ENCODE peak calls at places on chromosomes 6 and 20, in eight cellular contexts. Z is MCF 10A; F is mesothelial cell of epicardium; V is neural crest cell; P is pancreas; E is bronchial epithelial cell; S is CD8-positive, alpha-beta T cell; R is epithelial cell of esophagus. G is an unnamed sample.

GRCh38 chr6:89970609-89971337 is 76.5 kb downstream of the GJA10 start:
- DNase-seq in Z (peak), F (peak), V (peak), P (peak), E (peak), S (no peak), R (peak), G (no peak)

GRCh38 chr6:108556864-108557493 is 3.7 kb upstream of the FOXO3 start:
- DNase-seq in Z (no peak), F (peak), V (no peak), P (no peak), E (no peak), S (no peak), R (no peak), G (no peak)

GRCh38 chr20:61964675-61965605 is 100.7 kb downstream of the TAF4 start:
- DNase-seq in Z (no peak), F (peak), V (no peak), P (no peak), E (no peak), S (no peak), R (no peak), G (no peak)

GRCh38 chr6:80962382-80962781 is 790.1 kb downstream of the TENT5A start:
- DNase-seq in Z (no peak), F (no peak), V (no peak), P (no peak), E (no peak), S (no peak), R (no peak), G (no peak)

GRCh38 chr6:89082439-89082838 is 1.9 kb downstream of the PNRC1 start:
- DNase-seq in Z (peak), F (no peak), V (no peak), P (no peak), E (peak), S (no peak), R (peak), G (no peak)

GRCh38 chr6:135182993-135183531 is 2.0 kb downstream of the MYB start:
- DNase-seq in Z (no peak), F (no peak), V (no peak), P (no peak), E (peak), S (peak), R (peak), G (no peak)

GRCh38 chr6:112360498-112360897 is 13.4 kb downstream of the RFPL4B start:
- DNase-seq in Z (no peak), F (no peak), V (no peak), P (no peak), E (no peak), S (no peak), R (peak), G (no peak)

GRCh38 chr6:63819831-63820230 is 184.2 kb downstream of the PHF3 start:
- DNase-seq in Z (no peak), F (no peak), V (no peak), P (no peak), E (no peak), S (no peak), R (no peak), G (no peak)

GRCh38 chr6:47631248-47632196 is 66.9 kb upstream of the ADGRF4 start:
- DNase-seq in Z (peak), F (no peak), V (no peak), P (no peak), E (peak), S (no peak), R (peak), G (no peak)

GRCh38 chr6:3848925-3849605 is at the start of gene FAM50B:
- DNase-seq in Z (peak), F (peak), V (peak), P (peak), E (peak), S (peak), R (peak), G (peak)

GRCh38 chr6:122337645-122338044 is 61.8 kb upstream of the HSF2 start:
- DNase-seq in Z (no peak), F (no peak), V (no peak), P (no peak), E (no peak), S (no peak), R (no peak), G (no peak)

GRCh38 chr6:16473184-16473907 is 235.0 kb downstream of the GMPR start:
- DNase-seq in Z (no peak), F (no peak), V (no peak), P (no peak), E (no peak), S (no peak), R (no peak), G (no peak)

GRCh38 chr6:47414517-47415167 is 62.9 kb upstream of the CD2AP start:
- DNase-seq in Z (peak), F (no peak), V (no peak), P (no peak), E (peak), S (no peak), R (peak), G (no peak)

GRCh38 chr6:125749864-125750691 is 646 bp downstream of the HEY2 start:
- DNase-seq in Z (no peak), F (no peak), V (peak), P (no peak), E (no peak), S (no peak), R (no peak), G (no peak)

GRCh38 chr20:63496404-63497120 is 2.3 kb downstream of the EEF1A2 start:
- DNase-seq in Z (no peak), F (no peak), V (no peak), P (no peak), E (no peak), S (no peak), R (no peak), G (no peak)

GRCh38 chr6:117531346-117531745 is 48.9 kb downstream of the DCBLD1 start:
- DNase-seq in Z (no peak), F (no peak), V (no peak), P (no peak), E (no peak), S (no peak), R (no peak), G (no peak)

GRCh38 chr6:163630575-163630974 is 216.1 kb downstream of the QKI start:
- DNase-seq in Z (no peak), F (no peak), V (no peak), P (no peak), E (no peak), S (no peak), R (no peak), G (no peak)

GRCh38 chr20:37935435-37935834 is 32.5 kb downstream of the VSTM2L start:
- DNase-seq in Z (no peak), F (no peak), V (no peak), P (no peak), E (no peak), S (no peak), R (no peak), G (no peak)

GRCh38 chr6:119495230-119495683 is 145.7 kb upstream of the MAN1A1 start:
- DNase-seq in Z (no peak), F (no peak), V (no peak), P (peak), E (no peak), S (no peak), R (no peak), G (no peak)

GRCh38 chr6:156564807-156565149 is 212.4 kb upstream of the ARID1B start:
- DNase-seq in Z (no peak), F (no peak), V (no peak), P (no peak), E (no peak), S (no peak), R (no peak), G (no peak)

GRCh38 chr20:34124469-34125249 is 12.6 kb upstream of the EIF2S2 start:
- DNase-seq in Z (no peak), F (no peak), V (no peak), P (no peak), E (no peak), S (no peak), R (no peak), G (no peak)

GRCh38 chr20:59566631-59567524 is 37.5 kb upstream of the PHACTR3 start:
- DNase-seq in Z (no peak), F (no peak), V (no peak), P (no peak), E (no peak), S (no peak), R (no peak), G (no peak)

GRCh38 chr6:146866731-146867414 is 268.1 kb downstream of the ADGB start:
- DNase-seq in Z (no peak), F (no peak), V (no peak), P (no peak), E (no peak), S (no peak), R (peak), G (no peak)
- TF ChIP-seq CTCF in Z (no peak), F (no peak), V (no peak), P (no peak), E (no peak), S (no peak), R (no peak), G (no peak)

GRCh38 chr6:138289739-138290138 is 71.4 kb upstream of the PBOV1 start:
- DNase-seq in Z (no peak), F (no peak), V (no peak), P (no peak), E (no peak), S (no peak), R (no peak), G (no peak)

GRCh38 chr6:138286698-138287097 is 68.4 kb upstream of the PBOV1 start:
- DNase-seq in Z (no peak), F (no peak), V (no peak), P (no peak), E (no peak), S (no peak), R (no peak), G (no peak)

GRCh38 chr6:138290563-138290962 is 72.3 kb upstream of the PBOV1 start:
- DNase-seq in Z (no peak), F (no peak), V (no peak), P (no peak), E (no peak), S (no peak), R (no peak), G (no peak)

GRCh38 chr6:138287144-138287955 is 69.1 kb upstream of the PBOV1 start:
- DNase-seq in Z (peak), F (no peak), V (no peak), P (peak), E (peak), S (peak), R (peak), G (no peak)

GRCh38 chr6:138285800-138286199 is 67.5 kb upstream of the PBOV1 start:
- DNase-seq in Z (no peak), F (no peak), V (no peak), P (no peak), E (no peak), S (no peak), R (no peak), G (no peak)
- TF ChIP-seq CTCF in Z (no peak), F (no peak), V (no peak), P (no peak), E (peak), S (no peak), R (peak), G (no peak)

GRCh38 chr6:35568967-35569606 is 56.4 kb upstream of the TULP1 start:
- DNase-seq in Z (peak), F (no peak), V (peak), P (no peak), E (no peak), S (peak), R (peak), G (no peak)
- TF ChIP-seq CTCF in Z (peak), F (no peak), V (peak), P (no peak), E (peak), S (no peak), R (peak), G (peak)

GRCh38 chr6:31660224-31660997 is at the start of gene C6orf47:
- DNase-seq in Z (peak), F (peak), V (peak), P (peak), E (peak), S (peak), R (peak), G (no peak)

GRCh38 chr6:31663087-31663960 is 1.5 kb downstream of the GPANK1 start:
- DNase-seq in Z (peak), F (no peak), V (no peak), P (no peak), E (peak), S (no peak), R (peak), G (no peak)

GRCh38 chr6:31660998-31661866 is 654 bp upstream of the C6orf47 start:
- DNase-seq in Z (peak), F (no peak), V (no peak), P (no peak), E (peak), S (no peak), R (no peak), G (no peak)

GRCh38 chr6:31663961-31664789 is 622 bp downstream of the GPANK1 start:
- DNase-seq in Z (peak), F (no peak), V (no peak), P (no peak), E (peak), S (no peak), R (peak), G (no peak)

GRCh38 chr6:31661867-31662723 is 1.5 kb upstream of the C6orf47 start:
- DNase-seq in Z (no peak), F (no peak), V (no peak), P (no peak), E (no peak), S (no peak), R (no peak), G (no peak)
- TF ChIP-seq CTCF in Z (no peak), F (no peak), V (no peak), P (no peak), E (no peak), S (no peak), R (no peak), G (no peak)

DNA sequence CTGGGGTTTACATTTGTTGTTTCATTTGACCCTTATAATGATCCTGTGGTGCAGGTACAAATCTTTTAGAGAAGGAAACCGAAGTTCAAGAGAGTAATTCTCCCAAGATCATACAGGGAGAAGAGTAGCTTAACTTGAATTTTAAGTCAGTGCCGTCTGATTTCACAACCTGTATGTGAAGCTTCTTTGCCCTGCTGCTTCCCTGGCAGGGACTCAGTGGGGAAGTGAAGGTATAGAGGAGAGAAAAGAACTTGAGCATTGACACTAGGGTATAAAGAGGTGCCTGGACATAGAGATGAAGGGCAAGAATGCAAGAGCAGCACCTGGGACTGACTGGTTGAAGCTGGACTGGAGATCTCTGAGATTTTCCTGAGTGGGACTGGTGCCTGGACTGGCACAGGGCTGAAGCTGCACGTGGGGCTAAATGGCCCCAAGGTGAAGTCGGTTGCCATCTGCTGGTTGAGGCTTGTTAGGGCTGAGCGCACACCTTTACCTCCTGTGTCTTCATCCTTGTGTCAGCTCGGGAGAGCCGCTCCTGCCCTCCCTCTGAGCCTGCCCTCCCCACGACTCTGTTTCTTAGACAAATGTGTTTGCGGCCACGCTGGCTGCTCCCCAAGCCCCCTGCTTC is 41.8 kb downstream of the FARS2 start:
- DNase-seq in Z (peak), F (peak), V (no peak), P (peak), E (peak), S (peak), R (peak), G (no peak)
- TF ChIP-seq CTCF in Z (peak), F (no peak), V (peak), P (peak), E (peak), S (peak), R (peak), G (peak)

GRCh38 chr6:53648571-53648970 is 17.0 kb downstream of the KLHL31 start:
- DNase-seq in Z (no peak), F (no peak), V (no peak), P (no peak), E (no peak), S (no peak), R (no peak), G (no peak)

GRCh38 chr6:53654745-53655240 is 10.8 kb downstream of the KLHL31 start:
- DNase-seq in Z (no peak), F (no peak), V (no peak), P (no peak), E (no peak), S (no peak), R (no peak), G (no peak)

GRCh38 chr6:53647437-53648094 is 18.0 kb downstream of the KLHL31 start:
- DNase-seq in Z (peak), F (no peak), V (no peak), P (no peak), E (peak), S (peak), R (peak), G (peak)

GRCh38 chr6:53651764-53652401 is 13.7 kb downstream of the KLHL31 start:
- DNase-seq in Z (peak), F (peak), V (peak), P (peak), E (peak), S (peak), R (peak), G (peak)

GRCh38 chr6:53651149-53651763 is 14.3 kb downstream of the KLHL31 start:
- DNase-seq in Z (peak), F (peak), V (peak), P (peak), E (peak), S (peak), R (peak), G (peak)
- TF ChIP-seq CTCF in Z (peak), F (peak), V (peak), P (peak), E (peak), S (peak), R (peak), G (peak)

DNA sequence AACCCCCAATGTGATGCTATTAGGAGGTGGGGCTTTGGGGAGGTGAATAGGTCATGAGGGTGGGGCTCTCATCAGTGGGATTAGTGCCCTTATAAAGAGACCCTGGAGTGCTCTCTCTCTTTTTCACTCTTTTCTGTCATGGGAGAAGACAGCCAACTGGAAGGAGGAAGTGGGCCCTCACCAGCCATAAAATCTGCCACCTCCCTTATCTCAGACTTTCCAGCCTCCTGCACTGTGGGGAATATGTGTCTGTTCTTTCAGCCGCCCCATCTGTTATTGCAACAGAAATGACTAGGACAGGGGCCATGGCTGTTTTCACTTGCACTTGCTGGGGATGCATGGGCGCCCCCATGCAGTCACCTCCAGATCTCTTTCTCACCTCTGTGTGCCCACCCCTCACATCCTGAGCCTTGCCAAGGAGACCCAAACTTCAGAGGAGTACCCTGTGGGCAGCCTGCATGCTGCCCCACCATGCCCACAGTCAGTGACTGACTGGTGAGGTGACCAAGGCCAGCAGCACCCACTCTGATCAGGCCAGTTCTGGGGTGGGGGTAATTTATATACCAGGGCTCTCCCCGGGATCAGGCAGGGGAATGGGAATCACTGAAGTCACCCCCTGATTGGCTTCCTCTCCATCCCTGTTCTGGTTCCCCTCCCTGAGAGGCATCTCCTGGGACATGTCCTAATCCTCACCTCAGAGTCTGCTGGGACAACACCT is 118.4 kb downstream of the ANKRD60 start:
- DNase-seq in Z (no peak), F (no peak), V (no peak), P (no peak), E (no peak), S (no peak), R (no peak), G (no peak)
- TF ChIP-seq CTCF in Z (no peak), F (no peak), V (no peak), P (no peak), E (no peak), S (no peak), R (no peak), G (no peak)

GRCh38 chr6:160667854-160668481 is 3.9 kb upstream of the LPA start:
- DNase-seq in Z (peak), F (no peak), V (peak), P (peak), E (peak), S (no peak), R (peak), G (no peak)
- TF ChIP-seq CTCF in Z (peak), F (no peak), V (peak), P (peak), E (peak), S (no peak), R (peak), G (no peak)

DNA sequence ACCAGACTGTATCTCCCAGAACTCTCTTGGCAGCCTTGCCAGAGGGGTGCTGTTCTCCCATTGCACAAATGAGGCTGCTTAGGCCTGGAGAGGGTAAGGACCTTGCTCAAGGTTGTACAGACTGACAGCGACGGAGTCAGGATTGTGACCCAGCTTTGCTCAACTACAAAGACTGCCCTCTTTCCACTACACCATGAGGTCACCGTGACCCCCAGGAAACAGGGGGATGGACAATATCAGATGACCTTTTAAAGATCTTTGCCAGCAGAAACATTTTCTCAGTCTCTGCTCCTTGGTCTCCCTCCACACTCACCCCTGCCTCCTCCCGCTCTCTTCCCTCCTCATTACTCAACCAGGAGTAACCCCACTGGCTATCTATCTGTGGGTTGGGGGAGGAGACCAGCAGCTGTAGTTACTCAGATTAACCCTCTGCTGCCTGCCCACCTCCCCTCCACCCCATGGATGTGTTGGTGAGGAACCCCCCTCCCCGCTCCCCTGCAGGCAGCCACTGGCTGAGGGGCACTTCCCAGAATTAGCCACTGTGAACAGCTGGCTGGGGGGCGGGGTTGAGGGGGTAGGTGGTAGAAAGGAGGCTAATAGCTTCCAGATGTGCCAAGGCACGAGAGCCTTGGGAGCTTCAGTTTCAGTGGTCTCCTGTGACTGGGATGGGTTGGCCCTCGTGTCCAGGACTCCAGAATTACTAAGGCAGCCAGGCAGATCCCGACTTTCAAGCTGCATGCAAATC is 26.9 kb upstream of the MRPS18A start:
- DNase-seq in Z (no peak), F (no peak), V (no peak), P (no peak), E (no peak), S (no peak), R (no peak), G (no peak)
- TF ChIP-seq CTCF in Z (no peak), F (no peak), V (no peak), P (no peak), E (no peak), S (no peak), R (no peak), G (no peak)

GRCh38 chr6:66930559-66931290 is 1223.7 kb upstream of the EYS start:
- DNase-seq in Z (peak), F (no peak), V (no peak), P (no peak), E (peak), S (no peak), R (peak), G (no peak)

GRCh38 chr6:66931787-66932186 is 1224.8 kb upstream of the EYS start:
- DNase-seq in Z (no peak), F (no peak), V (no peak), P (no peak), E (no peak), S (no peak), R (no peak), G (no peak)

DNA sequence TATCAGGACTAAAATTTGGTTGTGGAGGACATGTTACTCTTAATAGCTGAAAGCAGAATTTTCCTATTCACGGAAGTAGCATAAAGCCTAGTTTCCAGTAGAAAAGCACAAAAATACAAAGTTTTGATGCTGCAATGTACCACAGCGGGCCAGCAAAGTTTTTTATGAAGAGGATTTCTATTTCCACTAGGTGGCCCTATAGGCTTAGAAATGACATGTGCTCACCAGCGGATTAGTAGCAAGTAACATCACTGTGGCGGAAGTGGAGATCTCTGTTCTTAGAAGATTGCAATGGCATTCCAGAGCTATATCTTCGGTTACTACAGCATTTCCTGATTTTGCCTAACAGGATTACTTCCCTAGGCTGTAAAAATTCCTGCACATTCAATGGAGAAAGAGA is 1219.0 kb upstream of the EYS start:
- DNase-seq in Z (no peak), F (no peak), V (no peak), P (no peak), E (no peak), S (no peak), R (peak), G (no peak)
- TF ChIP-seq CTCF in Z (peak), F (no peak), V (no peak), P (no peak), E (no peak), S (no peak), R (no peak), G (no peak)

G was measured in CD14-positive monocyte.